ENCODE peak calls at places on chromosome 20, in eight cellular contexts. N, P, G, Y, V, Z, H and R are unnamed samples.

GRCh38 chr20:64080013-64080812 is at the start of gene OPRL1:
- DNase-seq in N (peak), P (no peak), G (no peak), Y (no peak), V (no peak), Z (no peak), H (peak), R (no peak)

GRCh38 chr20:21490105-21490504 is 23.8 kb downstream of the NKX2-2 start:
- DNase-seq in N (no peak), P (peak), G (no peak), Y (no peak), V (no peak), Z (no peak), H (peak), R (no peak)

GRCh38 chr20:51703446-51704287 is 64.5 kb downstream of the ATP9A start:
- DNase-seq in N (no peak), P (no peak), G (no peak), Y (no peak), V (peak), Z (peak), H (no peak), R (no peak)

GRCh38 chr20:32535316-32535952 is 49.7 kb downstream of the NOL4L start:
- DNase-seq in N (no peak), P (no peak), G (no peak), Y (no peak), V (no peak), Z (no peak), H (no peak), R (no peak)

GRCh38 chr20:40584128-40584819 is 104.8 kb downstream of the MAFB start:
- DNase-seq in N (no peak), P (no peak), G (no peak), Y (no peak), V (no peak), Z (no peak), H (no peak), R (no peak)

GRCh38 chr20:35568645-35569044 is 26.8 kb downstream of the ERGIC3 start:
- DNase-seq in N (no peak), P (no peak), G (peak), Y (peak), V (peak), Z (peak), H (peak), R (peak)

GRCh38 chr20:2840138-2840966 is at the start of the genes PCED1A and VPS16:
- DNase-seq in N (peak), P (peak), G (peak), Y (peak), V (peak), Z (peak), H (peak), R (peak)

GRCh38 chr20:50278684-50279531 is 88.3 kb downstream of the CEBPB start:
- DNase-seq in N (no peak), P (no peak), G (peak), Y (no peak), V (peak), Z (peak), H (no peak), R (peak)

GRCh38 chr20:16916165-16916564 is 168.0 kb downstream of the OTOR start:
- DNase-seq in N (no peak), P (no peak), G (no peak), Y (no peak), V (no peak), Z (no peak), H (no peak), R (no peak)

DNA sequence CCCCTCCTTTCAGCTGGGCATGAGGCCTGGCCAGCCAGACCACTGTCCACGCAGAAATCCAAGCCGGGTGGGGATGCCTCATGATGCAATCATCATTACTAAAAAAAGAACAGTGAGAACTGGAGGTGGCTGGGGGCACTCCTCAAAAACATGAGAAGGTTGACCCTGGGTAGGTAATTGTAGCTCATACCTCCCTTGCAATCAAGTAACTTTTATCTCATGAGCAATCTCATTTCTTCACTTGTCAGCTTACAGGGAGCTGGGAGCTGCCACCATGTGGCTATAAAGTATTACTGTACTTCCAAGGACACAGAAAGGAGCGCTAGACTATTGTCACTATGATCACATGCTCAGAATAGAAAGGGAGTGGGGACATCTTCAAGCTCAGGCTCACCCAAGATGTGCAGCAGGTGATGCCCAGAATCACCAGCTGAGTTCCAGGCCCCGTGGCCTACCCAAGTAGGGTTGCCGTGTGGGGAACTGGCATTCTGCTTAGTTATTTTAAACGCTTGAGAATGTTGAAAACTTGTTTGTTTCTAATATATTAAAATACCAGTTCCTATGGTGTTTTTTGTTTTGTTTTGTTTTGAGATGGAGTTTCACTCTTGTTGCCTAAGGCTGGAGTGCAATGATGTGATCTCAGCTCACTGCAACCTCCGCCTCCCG is 3.0 kb upstream of the CDH26 start:
- DNase-seq in N (no peak), P (no peak), G (peak), Y (peak), V (peak), Z (peak), H (peak), R (no peak)
- TF ChIP-seq CTCF in N (no peak), P (peak), G (peak), Y (peak), V (peak), Z (peak), H (peak), R (peak)

GRCh38 chr20:33709398-33709797 is 10.7 kb downstream of the PXMP4 start:
- DNase-seq in N (no peak), P (no peak), G (no peak), Y (no peak), V (no peak), Z (no peak), H (no peak), R (no peak)

GRCh38 chr20:33713865-33714367 is 6.2 kb downstream of the PXMP4 start:
- DNase-seq in N (no peak), P (no peak), G (no peak), Y (no peak), V (no peak), Z (no peak), H (no peak), R (no peak)

GRCh38 chr20:33709905-33710541 is 10.1 kb downstream of the PXMP4 start:
- DNase-seq in N (no peak), P (no peak), G (no peak), Y (no peak), V (no peak), Z (no peak), H (no peak), R (no peak)

GRCh38 chr20:33711446-33711738 is 8.7 kb downstream of the PXMP4 start:
- DNase-seq in N (no peak), P (no peak), G (no peak), Y (no peak), V (no peak), Z (no peak), H (no peak), R (no peak)

DNA sequence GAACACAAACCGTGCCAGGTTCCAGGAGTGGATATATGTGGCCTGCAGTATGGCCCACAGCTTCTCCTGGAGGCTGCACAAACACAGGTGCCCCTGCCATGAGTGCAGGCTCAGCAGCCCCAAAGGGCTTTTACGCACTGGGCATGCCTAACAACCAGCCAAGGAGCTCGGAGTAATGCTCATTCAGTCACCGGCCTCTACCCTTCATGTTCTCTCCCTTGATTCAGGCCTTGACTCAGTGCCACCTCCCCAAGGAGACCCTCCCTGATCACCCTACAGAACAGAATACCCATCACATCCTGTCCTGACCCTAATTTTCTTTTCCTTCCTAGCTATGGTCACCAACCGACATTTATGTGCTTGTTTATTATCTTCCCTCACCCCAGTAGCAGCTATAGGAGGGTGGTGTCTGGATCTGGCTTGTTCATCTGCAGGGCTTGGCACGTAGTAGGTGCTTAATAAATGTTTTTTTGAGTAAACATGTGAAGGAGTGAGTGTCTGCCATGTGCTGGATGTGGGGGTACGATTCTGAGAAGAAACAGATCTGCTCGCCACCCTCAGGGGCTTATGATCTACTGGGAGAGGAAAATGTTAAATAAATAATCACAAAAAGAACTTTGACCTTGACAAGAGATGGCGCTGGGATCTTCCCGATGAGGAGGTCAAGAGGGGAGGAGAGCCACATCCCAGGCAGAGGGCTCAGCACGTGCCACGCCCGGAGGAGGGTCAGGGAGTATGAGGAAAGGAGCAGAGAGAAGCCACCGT is 9.2 kb downstream of the PXMP4 start:
- DNase-seq in N (no peak), P (no peak), G (no peak), Y (no peak), V (no peak), Z (no peak), H (no peak), R (no peak)
- H3K4me3 ChIP-seq in N (no peak), P (no peak), G (no peak), Y (no peak), V (no peak), Z (no peak), H (no peak), R (no peak)

DNA sequence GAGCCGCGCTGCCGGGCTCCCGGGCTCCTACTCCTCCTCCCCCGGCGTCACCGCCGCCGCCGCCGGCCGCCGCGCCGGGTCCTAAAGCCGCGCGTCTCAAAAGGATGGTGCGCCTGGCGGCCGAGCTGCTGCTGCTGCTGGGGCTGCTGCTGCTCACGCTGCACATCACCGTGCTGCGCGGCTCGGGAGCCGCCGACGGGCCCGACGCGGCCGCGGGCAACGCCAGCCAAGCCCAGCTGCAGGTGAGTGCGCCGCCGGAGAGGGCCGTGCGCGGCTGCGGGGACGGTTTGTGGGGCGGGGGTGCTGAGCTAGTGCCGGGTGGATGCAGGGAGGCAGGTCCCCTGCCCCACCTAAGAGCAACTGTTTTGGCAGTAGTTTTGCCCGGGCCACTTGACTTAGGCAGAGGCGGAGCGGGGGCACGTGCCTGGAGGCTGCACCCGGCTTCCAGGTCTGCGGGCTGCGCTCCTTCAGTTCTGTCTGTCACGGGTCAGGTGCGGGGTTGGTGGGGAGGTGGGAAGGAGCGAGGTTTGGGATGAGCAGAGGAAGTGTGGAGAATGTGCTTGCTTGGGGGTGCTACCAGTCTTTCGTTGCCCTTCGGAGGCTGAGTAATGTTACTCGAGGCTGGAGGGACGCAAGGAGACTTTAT is 722 bp downstream of the ISM1 start:
- DNase-seq in N (peak), P (peak), G (peak), Y (peak), V (peak), Z (peak), H (peak), R (peak)
- H3K4me2 ChIP-seq in N (peak), P (peak), G (peak), Y (peak), V (peak), Z (peak), H (peak), R (peak)

GRCh38 chr20:56187791-56188190 is 60.7 kb upstream of the MC3R start:
- DNase-seq in N (no peak), P (no peak), G (no peak), Y (no peak), V (no peak), Z (no peak), H (peak), R (peak)
- TF ChIP-seq CTCF in N (no peak), P (no peak), G (peak), Y (peak), V (no peak), Z (peak), H (peak), R (peak)